ENCODE peak calls at places on chromosomes 4 and X, in nine cellular contexts. S, V, C, W, Y, K, F, J and L are unnamed samples.

GRCh38 chr4:77148081-77148480 is 8.9 kb upstream of the CCNG2 start:
- DNase-seq in S (no peak), V (no peak), C (no peak), W (no peak), Y (no peak), K (no peak), F (no peak), J (no peak), L (no peak)

GRCh38 chrX:153556767-153557166 is 39.3 kb downstream of the ATP2B3 start:
- DNase-seq in S (no peak), V (no peak), C (no peak), W (no peak), Y (no peak), K (no peak), F (no peak), J (no peak), L (no peak)

GRCh38 chr4:156190606-156191005 is 236.9 kb upstream of the CTSO start:
- DNase-seq in S (no peak), V (no peak), C (no peak), W (no peak), Y (no peak), K (no peak), F (no peak), J (no peak), L (no peak)

GRCh38 chr4:94486372-94486801 is 34.6 kb downstream of the PDLIM5 start:
- DNase-seq in S (no peak), V (no peak), C (peak; percentile 1), W (no peak), Y (no peak), K (no peak), F (no peak), J (no peak), L (no peak)

GRCh38 chr4:125091031-125091540 is 223.7 kb upstream of the FAT4 start:
- DNase-seq in S (no peak), V (no peak), C (no peak), W (no peak), Y (no peak), K (no peak), F (no peak), J (no peak), L (no peak)

GRCh38 chr4:138627096-138627495 is 384.9 kb upstream of the SLC7A11 start:
- DNase-seq in S (no peak), V (no peak), C (no peak), W (no peak), Y (no peak), K (no peak), F (no peak), J (no peak), L (no peak)

GRCh38 chrX:33078273-33078672 is 133.1 kb downstream of the DMD start:
- DNase-seq in S (no peak), V (no peak), C (no peak), W (no peak), Y (no peak), K (no peak), F (no peak), J (no peak), L (no peak)

GRCh38 chr4:158722917-158723793 is at the start of gene PPID:
- DNase-seq in S (peak; percentile 90), V (peak; percentile 65), C (peak; percentile 89), W (peak; percentile 93), Y (peak; percentile 73), K (peak; percentile 71), F (peak; percentile 79), J (peak; percentile 84), L (peak; percentile 63)

DNA sequence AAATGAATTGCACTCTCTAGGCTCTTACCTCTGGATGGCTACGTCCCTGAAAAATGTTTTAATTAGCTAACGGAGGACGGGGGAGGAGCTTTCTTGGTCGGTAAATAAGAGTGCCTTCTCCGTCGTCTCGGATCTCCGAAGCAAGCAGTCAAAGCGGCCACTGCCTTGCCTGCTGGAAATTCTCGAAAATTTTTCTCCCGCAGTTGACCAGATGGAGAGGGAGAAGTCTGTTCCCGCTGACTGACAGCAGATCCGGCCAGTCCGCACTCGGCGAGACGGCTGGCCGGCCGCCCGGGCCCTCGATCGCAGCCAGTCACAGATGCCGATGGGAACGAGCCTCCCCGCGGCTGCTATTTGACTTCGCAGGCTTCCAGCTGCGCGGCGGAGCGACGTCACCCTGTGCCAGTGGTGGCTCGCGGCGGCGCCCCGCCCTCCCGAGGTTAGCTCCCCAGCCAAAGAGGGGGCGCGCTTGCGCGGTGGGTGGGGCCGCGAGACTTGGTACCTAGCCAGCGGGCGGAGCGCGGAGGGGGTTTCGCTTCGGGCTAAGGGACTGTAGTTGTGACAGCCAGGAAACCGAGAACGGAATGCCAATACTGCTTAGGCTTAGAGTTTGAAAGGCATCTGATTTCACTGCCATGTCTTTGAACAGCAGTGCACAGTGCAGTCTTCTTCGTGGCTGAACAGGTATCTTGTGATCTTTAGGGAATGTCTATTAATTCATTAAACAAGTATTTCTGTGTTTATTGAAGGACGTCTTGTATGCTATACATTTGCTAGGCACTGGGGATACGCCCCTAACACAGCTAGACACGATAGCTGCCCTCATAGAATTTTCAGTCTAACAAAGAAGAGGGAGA is at the start of gene PPM1K:
- DNase-seq in S (peak; percentile 99), V (peak; percentile 78), C (peak; percentile 98), W (peak; percentile 100), Y (peak; percentile 99), K (peak; percentile 79), F (peak; percentile 100), J (peak; percentile 95), L (peak; percentile 80)
- TF ChIP-seq POLR2A in S (peak; percentile 85), V (peak; percentile 34), C (peak; percentile 43), W (peak; percentile 65), Y (peak; percentile 95), K (no peak), F (peak; percentile 92), J (peak; percentile 26), L (no peak)

DNA sequence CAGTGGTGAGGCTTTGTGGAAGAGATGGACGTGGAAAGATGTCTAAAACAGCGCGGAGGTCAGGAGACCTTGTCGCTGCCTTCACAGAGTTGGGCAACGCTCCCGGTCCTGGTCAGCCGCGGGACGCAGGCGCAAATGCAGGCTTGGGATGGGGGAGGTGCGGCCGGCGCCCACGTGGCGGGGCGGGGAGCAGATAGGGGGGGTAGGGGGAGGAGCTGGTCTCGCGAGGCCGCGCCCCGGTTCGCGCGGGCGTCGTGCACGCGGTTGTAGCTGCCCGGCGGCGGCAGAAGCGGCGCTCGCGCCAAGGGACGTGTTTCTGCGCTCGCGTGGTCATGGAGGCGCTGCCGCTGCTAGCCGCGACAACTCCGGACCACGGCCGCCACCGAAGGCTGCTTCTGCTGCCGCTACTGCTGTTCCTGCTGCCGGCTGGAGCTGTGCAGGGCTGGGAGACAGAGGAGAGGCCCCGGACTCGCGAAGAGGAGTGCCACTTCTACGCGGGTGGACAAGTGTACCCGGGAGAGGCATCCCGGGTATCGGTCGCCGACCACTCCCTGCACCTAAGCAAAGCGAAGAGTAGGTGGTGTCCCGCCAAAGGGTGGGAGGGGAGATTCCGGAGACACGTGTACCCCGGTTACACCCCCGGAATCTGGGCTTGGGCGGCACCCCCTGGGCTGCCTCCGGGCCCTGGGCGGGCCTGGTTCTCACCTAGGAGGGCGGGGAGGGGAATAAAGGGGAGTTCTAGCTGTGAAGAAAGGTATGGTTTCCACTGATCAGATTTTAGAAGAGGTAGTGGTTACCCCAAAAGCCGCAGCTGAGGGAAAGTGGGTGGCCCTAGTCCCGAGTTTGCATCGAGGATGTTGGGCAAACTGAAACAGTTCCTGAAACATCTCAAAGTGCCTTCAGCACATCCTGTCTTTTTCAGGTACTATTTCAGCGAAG is at the start of gene PRDX4:
- DNase-seq in S (peak; percentile 90), V (peak; percentile 43), C (peak; percentile 93), W (peak; percentile 92), Y (peak; percentile 86), K (peak; percentile 52), F (peak; percentile 90), J (peak; percentile 94), L (peak; percentile 41)
- TF ChIP-seq POLR2A in S (peak; percentile 58), V (peak; percentile 80), C (peak; percentile 70), W (peak; percentile 39), Y (peak; percentile 30), K (peak; percentile 3), F (peak; percentile 38), J (peak; percentile 80), L (peak; percentile 73)

DNA sequence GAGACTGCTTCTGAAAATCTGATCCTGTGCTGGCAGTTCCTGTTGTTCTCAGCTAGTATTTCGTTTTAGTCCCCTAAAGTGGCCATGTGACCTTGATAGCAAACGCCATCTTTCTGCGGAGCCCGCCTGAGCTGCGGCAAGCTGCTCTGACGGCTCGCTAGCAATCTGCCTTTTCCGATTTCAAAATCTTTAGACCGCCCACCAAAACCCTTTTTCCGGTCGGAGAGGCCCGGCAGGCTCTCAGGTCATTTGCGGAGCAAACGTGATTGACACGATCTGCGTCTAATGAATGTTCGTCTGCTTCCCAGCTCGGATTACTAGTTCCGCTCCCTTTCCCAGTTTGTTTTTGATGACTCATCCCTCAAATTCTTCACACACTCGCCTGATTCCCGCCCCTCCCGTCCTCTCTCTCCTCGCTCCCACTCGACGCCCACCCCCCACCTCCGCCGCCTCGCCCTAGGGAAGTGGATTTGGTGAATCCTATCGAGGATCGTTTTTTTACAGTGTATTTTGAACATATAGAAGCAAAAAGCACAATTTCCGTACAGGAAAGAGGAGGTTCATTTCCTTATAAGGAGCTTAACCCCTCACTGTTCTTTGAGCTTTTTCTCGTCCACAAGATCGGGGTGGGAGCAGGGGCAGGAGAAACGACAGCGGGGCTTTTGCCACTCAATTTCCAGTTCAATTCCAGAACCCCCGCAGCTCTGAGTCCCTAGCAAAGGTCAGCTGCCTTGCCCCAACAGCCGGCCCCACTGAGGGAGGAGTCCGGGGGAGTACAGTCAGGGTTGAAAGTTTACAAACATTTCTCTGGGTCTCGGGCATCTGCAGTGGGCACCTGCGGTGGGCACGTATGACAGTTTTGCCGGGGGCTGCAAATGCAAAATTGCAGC is 37.5 kb downstream of the NLGN3 start:
- DNase-seq in S (peak; percentile 88), V (no peak), C (peak; percentile 96), W (peak; percentile 93), Y (peak; percentile 90), K (peak; percentile 35), F (peak; percentile 88), J (peak; percentile 98), L (peak; percentile 65)
- TF ChIP-seq POLR2A in S (peak; percentile 75), V (peak; percentile 85), C (peak; percentile 73), W (peak; percentile 66), Y (peak; percentile 84), K (peak; percentile 79), F (peak; percentile 78), J (peak; percentile 69), L (peak; percentile 68)

GRCh38 chr4:186104114-186104894 is at the start of gene FAM149A:
- DNase-seq in S (peak; percentile 87), V (peak; percentile 61), C (no peak), W (peak; percentile 87), Y (peak; percentile 53), K (peak; percentile 70), F (peak; percentile 58), J (no peak), L (no peak)

GRCh38 chr4:186108391-186108790 is 3.9 kb downstream of the FAM149A start:
- DNase-seq in S (no peak), V (no peak), C (no peak), W (no peak), Y (no peak), K (no peak), F (no peak), J (no peak), L (no peak)

GRCh38 chr4:186104895-186105720 is 604 bp downstream of the FAM149A start:
- DNase-seq in S (peak; percentile 36), V (peak; percentile 39), C (no peak), W (peak; percentile 51), Y (peak; percentile 23), K (peak; percentile 44), F (peak; percentile 31), J (no peak), L (no peak)

GRCh38 chr4:186102931-186103330 is 1.6 kb upstream of the FAM149A start:
- DNase-seq in S (no peak), V (no peak), C (no peak), W (no peak), Y (no peak), K (no peak), F (no peak), J (no peak), L (no peak)

DNA sequence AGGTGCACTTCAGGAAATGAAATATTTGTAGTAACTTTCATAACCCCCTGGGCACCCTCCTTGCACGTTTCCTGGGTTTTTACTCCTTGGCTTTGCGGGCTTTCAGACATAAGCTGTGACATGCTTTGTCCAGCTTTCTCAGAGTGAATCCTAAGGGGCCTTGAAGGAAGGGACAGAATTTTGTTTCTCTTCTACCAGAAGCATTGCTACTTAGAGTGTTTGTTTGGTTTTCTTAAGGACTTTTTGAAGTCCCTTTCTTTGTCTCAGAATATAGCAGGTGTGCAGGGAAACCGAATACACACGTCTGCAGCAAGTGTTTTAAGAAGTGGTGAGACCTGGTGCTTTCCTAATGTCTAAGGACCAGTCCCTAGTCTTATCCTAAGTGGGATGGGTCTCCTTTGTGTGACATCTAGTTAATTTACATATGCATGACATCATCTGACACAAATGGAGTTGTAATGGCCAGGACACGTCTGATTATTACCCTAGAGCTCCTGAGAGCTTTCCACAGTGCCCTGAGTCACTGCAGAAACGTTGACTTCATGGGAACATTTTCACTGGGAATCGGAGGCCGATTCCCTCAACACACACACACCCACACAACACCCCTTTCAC is 1.3 kb downstream of the FAM149A start:
- DNase-seq in S (peak; percentile 23), V (no peak), C (no peak), W (peak; percentile 54), Y (no peak), K (no peak), F (no peak), J (no peak), L (no peak)
- TF ChIP-seq POLR2A in S (peak; percentile 71), V (no peak), C (no peak), W (no peak), Y (no peak), K (no peak), F (no peak), J (no peak), L (no peak)